ENCODE peak calls at places on chromosomes 5 and 9, in six cellular contexts. J is transverse colon, Z is HT-29, N is NCI-H2081, C is C1 segment of cervical spinal cord, E is NCI-H187 treated with DMSO at 0.1 percent for 48 hours. D is an unnamed sample.

GRCh38 chr5:16902846-16903245 is 33.2 kb downstream of the MYO10 start:
- DNase-seq in N (no peak), J (no peak), C (no peak), Z (no peak), E (no peak), D (no peak)

GRCh38 chr9:107548298-107549142 is 59.0 kb upstream of the KLF4 start:
- DNase-seq in N (no peak), E (no peak), C (no peak), J (no peak), Z (no peak), D (no peak)

GRCh38 chr9:37529111-37529510 is 43.4 kb downstream of the POLR1E start:
- DNase-seq in E (no peak), J (peak), C (no peak), Z (no peak), N (no peak), D (peak)

GRCh38 chr5:141954193-141954592 is 3.8 kb downstream of the PCDH12 start:
- DNase-seq in N (no peak), C (no peak), E (no peak), J (no peak), Z (no peak), D (no peak)

GRCh38 chr5:84227221-84227620 is 157.5 kb downstream of the EDIL3 start:
- DNase-seq in N (no peak), C (no peak), Z (no peak), J (no peak), E (no peak), D (no peak)

GRCh38 chr5:87195616-87196015 is 72.1 kb upstream of the RASA1 start:
- DNase-seq in C (no peak), Z (no peak), N (no peak), J (no peak), E (no peak), D (no peak)

GRCh38 chr5:142770650-142771609 is 753 bp downstream of the ARHGAP26 start:
- DNase-seq in Z (peak), J (peak), N (peak), C (peak), E (no peak), D (peak)

GRCh38 chr5:122151640-122152039 is 22.3 kb downstream of the ZNF474 start:
- DNase-seq in J (no peak), Z (no peak), C (no peak), E (no peak), N (no peak), D (no peak)

GRCh38 chr9:133792721-133793470 is 54.7 kb upstream of the SARDH start:
- DNase-seq in E (no peak), N (peak), Z (peak), J (peak), C (peak), D (peak)

GRCh38 chr5:168579987-168580508 is 880 bp upstream of the PANK3 start:
- DNase-seq in C (no peak), J (no peak), N (peak), E (no peak), Z (no peak), D (no peak)

GRCh38 chr5:61252643-61252925 is 79.5 kb upstream of the ZSWIM6 start:
- DNase-seq in C (no peak), N (no peak), J (no peak), E (no peak), Z (no peak), D (no peak)

GRCh38 chr5:95369796-95370195 is 21.4 kb upstream of the FAM81B start:
- DNase-seq in E (no peak), C (no peak), Z (no peak), N (no peak), J (no peak), D (no peak)

GRCh38 chr5:146079695-146080361 is 25.5 kb downstream of the PLAC8L1 start:
- DNase-seq in Z (no peak), J (no peak), C (no peak), N (no peak), E (no peak), D (no peak)

GRCh38 chr9:107976767-107977166 is 487.2 kb upstream of the KLF4 start:
- DNase-seq in E (no peak), N (no peak), J (peak), Z (peak), C (no peak), D (peak)

GRCh38 chr5:35438786-35439185 is 178.9 kb upstream of the SPEF2 start:
- DNase-seq in C (no peak), N (no peak), J (no peak), E (no peak), Z (no peak), D (no peak)

GRCh38 chr5:79853676-79854418 is 137.2 kb downstream of the MTX3 start:
- DNase-seq in Z (no peak), J (no peak), E (no peak), C (no peak), N (no peak), D (no peak)

GRCh38 chr5:64505769-64506566 is at the start of gene RGS7BP:
- DNase-seq in C (peak), J (no peak), E (no peak), Z (no peak), N (peak), D (no peak)

GRCh38 chr9:124673063-124673462 is 98.0 kb downstream of the NR6A1 start:
- DNase-seq in C (no peak), Z (no peak), N (no peak), E (no peak), J (no peak), D (no peak)

GRCh38 chr9:94623253-94623652 is 16.1 kb downstream of the FBP1 start:
- DNase-seq in C (no peak), N (no peak), Z (peak), E (no peak), J (peak), D (peak)

GRCh38 chr9:89854715-89855475 is 250.1 kb downstream of the GADD45G start:
- DNase-seq in E (no peak), J (no peak), N (no peak), C (no peak), Z (no peak), D (no peak)

GRCh38 chr9:2132484-2133082 is 117.4 kb downstream of the SMARCA2 start:
- DNase-seq in J (no peak), C (no peak), E (no peak), Z (peak), N (peak), D (no peak)

GRCh38 chr9:130994546-130995398 is 14.2 kb upstream of the LAMC3 start:
- DNase-seq in N (no peak), J (no peak), E (no peak), C (no peak), Z (no peak), D (no peak)

GRCh38 chr9:108703414-108703813 is 152.4 kb downstream of the ACTL7B start:
- DNase-seq in N (peak), C (no peak), Z (no peak), E (no peak), J (no peak), D (no peak)

GRCh38 chr9:108859459-108860114 is 2.5 kb upstream of the ACTL7A start:
- DNase-seq in C (no peak), Z (no peak), J (no peak), N (no peak), E (no peak), D (no peak)

GRCh38 chr5:32325067-32325466 is 12.3 kb upstream of the MTMR12 start:
- DNase-seq in E (no peak), C (no peak), N (no peak), J (no peak), Z (no peak), D (no peak)

GRCh38 chr5:54357371-54358058 is 47.1 kb upstream of the ARL15 start:
- DNase-seq in E (no peak), N (peak), C (no peak), J (no peak), Z (no peak), D (no peak)

GRCh38 chr9:14238044-14238443 is 75.9 kb downstream of the NFIB start:
- DNase-seq in E (no peak), J (no peak), N (no peak), C (no peak), Z (peak), D (no peak)

GRCh38 chr5:129541648-129542251 is 81.7 kb downstream of the ADAMTS19 start:
- DNase-seq in N (peak), J (no peak), Z (peak), E (no peak), C (no peak), D (no peak)

GRCh38 chr9:129414377-129415021 is 206.4 kb downstream of the C9orf50 start:
- DNase-seq in N (no peak), Z (peak), E (no peak), J (peak), C (no peak), D (peak)

GRCh38 chr5:167573274-167574127 is 717.9 kb upstream of the WWC1 start:
- DNase-seq in N (peak), C (no peak), J (no peak), Z (no peak), E (no peak), D (no peak)

GRCh38 chr5:65066385-65066784 is 297.7 kb downstream of the CWC27 start:
- DNase-seq in N (no peak), C (no peak), Z (peak), J (no peak), E (no peak), D (no peak)